ENCODE peak calls at places on chromosomes 6 and 20, in four cellular contexts. One of them, this sample, is unnamed.

GRCh38 chr6:79946242-79946641 is 1.1 kb downstream of the ELOVL4 start:
- DNase-seq in cardiac muscle cell: peak; percentile 63
- DNase-seq in OCI-LY7: peak; percentile 1
- DNase-seq in brain microvascular endothelial cell: peak; percentile 5
- DNase-seq in this sample: peak; percentile 47

GRCh38 chr6:24959333-24959732 is 23.6 kb upstream of the RIPOR2 start:
- DNase-seq in cardiac muscle cell: no peak
- DNase-seq in OCI-LY7: no peak
- DNase-seq in brain microvascular endothelial cell: no peak
- DNase-seq in this sample: no peak

GRCh38 chr20:33659341-33660034 is 2.6 kb upstream of the C20orf144 start:
- DNase-seq in cardiac muscle cell: no peak
- DNase-seq in OCI-LY7: no peak
- DNase-seq in brain microvascular endothelial cell: no peak
- DNase-seq in this sample: no peak

GRCh38 chr6:169886631-169887227 is 135.3 kb downstream of the ERMARD start:
- DNase-seq in cardiac muscle cell: no peak
- DNase-seq in OCI-LY7: no peak
- DNase-seq in brain microvascular endothelial cell: no peak
- DNase-seq in this sample: no peak

GRCh38 chr6:95294047-95294446 is 283.3 kb upstream of the MANEA start:
- DNase-seq in cardiac muscle cell: no peak
- DNase-seq in OCI-LY7: no peak
- DNase-seq in brain microvascular endothelial cell: no peak
- DNase-seq in this sample: no peak

GRCh38 chr6:26268659-26269402 is 96.2 kb upstream of the BTN3A2 start:
- DNase-seq in cardiac muscle cell: no peak
- DNase-seq in OCI-LY7: peak; percentile 45
- DNase-seq in brain microvascular endothelial cell: no peak
- DNase-seq in this sample: no peak

GRCh38 chr6:28537509-28538140 is 11.9 kb downstream of the GPX5 start:
- DNase-seq in cardiac muscle cell: no peak
- DNase-seq in OCI-LY7: no peak
- DNase-seq in brain microvascular endothelial cell: peak; percentile 57
- DNase-seq in this sample: no peak

GRCh38 chr20:15654208-15654649 is 919.0 kb downstream of the KIF16B start:
- DNase-seq in cardiac muscle cell: peak; percentile 75
- DNase-seq in OCI-LY7: peak; percentile 62
- DNase-seq in brain microvascular endothelial cell: peak; percentile 49
- DNase-seq in this sample: no peak

GRCh38 chr20:12528591-12529041 is 480.2 kb upstream of the SPTLC3 start:
- DNase-seq in cardiac muscle cell: no peak
- DNase-seq in OCI-LY7: no peak
- DNase-seq in brain microvascular endothelial cell: no peak
- DNase-seq in this sample: no peak

GRCh38 chr6:45054610-45055009 is 273.5 kb upstream of the RUNX2 start:
- DNase-seq in cardiac muscle cell: no peak
- DNase-seq in OCI-LY7: no peak
- DNase-seq in brain microvascular endothelial cell: peak; percentile 42
- DNase-seq in this sample: no peak

GRCh38 chr6:133244502-133244901 is 3.3 kb downstream of the EYA4 start:
- DNase-seq in cardiac muscle cell: no peak
- DNase-seq in OCI-LY7: no peak
- DNase-seq in brain microvascular endothelial cell: no peak
- DNase-seq in this sample: no peak

GRCh38 chr6:167109661-167110060 is 13.2 kb upstream of the CCR6 start:
- DNase-seq in cardiac muscle cell: no peak
- DNase-seq in OCI-LY7: no peak
- DNase-seq in brain microvascular endothelial cell: no peak
- DNase-seq in this sample: no peak

GRCh38 chr6:44672086-44672485 is 284.6 kb downstream of the CDC5L start:
- DNase-seq in cardiac muscle cell: no peak
- DNase-seq in OCI-LY7: no peak
- DNase-seq in brain microvascular endothelial cell: no peak
- DNase-seq in this sample: no peak

GRCh38 chr6:138863331-138863730 is 67.4 kb downstream of the ECT2L start:
- DNase-seq in cardiac muscle cell: peak; percentile 27
- DNase-seq in OCI-LY7: no peak
- DNase-seq in brain microvascular endothelial cell: no peak
- DNase-seq in this sample: no peak

GRCh38 chr6:12111271-12111670 is 99.2 kb downstream of the HIVEP1 start:
- DNase-seq in cardiac muscle cell: no peak
- DNase-seq in OCI-LY7: no peak
- DNase-seq in brain microvascular endothelial cell: no peak
- DNase-seq in this sample: no peak

GRCh38 chr20:36604952-36605308 is 649 bp upstream of the RAB5IF start:
- DNase-seq in cardiac muscle cell: no peak
- DNase-seq in OCI-LY7: peak; percentile 92
- DNase-seq in brain microvascular endothelial cell: no peak
- DNase-seq in this sample: peak; percentile 60

GRCh38 chr6:111551521-111552231 is 54.0 kb downstream of the TRAF3IP2 start:
- DNase-seq in cardiac muscle cell: peak; percentile 44
- DNase-seq in OCI-LY7: no peak
- DNase-seq in brain microvascular endothelial cell: no peak
- DNase-seq in this sample: no peak

GRCh38 chr6:5478380-5478779 is 217.1 kb downstream of the FARS2 start:
- DNase-seq in cardiac muscle cell: no peak
- DNase-seq in OCI-LY7: no peak
- DNase-seq in brain microvascular endothelial cell: no peak
- DNase-seq in this sample: no peak

GRCh38 chr6:129490551-129491245 is 219.3 kb downstream of the ARHGAP18 start:
- DNase-seq in cardiac muscle cell: no peak
- DNase-seq in OCI-LY7: peak; percentile 29
- DNase-seq in brain microvascular endothelial cell: peak; percentile 95
- DNase-seq in this sample: peak; percentile 46

GRCh38 chr6:958531-958930 is 265.6 kb upstream of the EXOC2 start:
- DNase-seq in cardiac muscle cell: no peak
- DNase-seq in OCI-LY7: no peak
- DNase-seq in brain microvascular endothelial cell: peak; percentile 74
- DNase-seq in this sample: no peak

GRCh38 chr6:16909599-16910360 is 148.5 kb upstream of the ATXN1 start:
- DNase-seq in cardiac muscle cell: no peak
- DNase-seq in OCI-LY7: no peak
- DNase-seq in brain microvascular endothelial cell: peak; percentile 86
- DNase-seq in this sample: no peak

GRCh38 chr6:169240591-169241390 is 12.9 kb downstream of the THBS2 start:
- DNase-seq in cardiac muscle cell: no peak
- DNase-seq in OCI-LY7: no peak
- DNase-seq in brain microvascular endothelial cell: no peak
- DNase-seq in this sample: no peak

GRCh38 chr20:51462566-51463276 is 79.8 kb downstream of the NFATC2 start:
- DNase-seq in cardiac muscle cell: no peak
- DNase-seq in OCI-LY7: no peak
- DNase-seq in brain microvascular endothelial cell: peak; percentile 62
- DNase-seq in this sample: no peak

GRCh38 chr6:26104457-26105108 is 17.4 kb downstream of the HFE start:
- DNase-seq in cardiac muscle cell: no peak
- DNase-seq in OCI-LY7: peak; percentile 88
- DNase-seq in brain microvascular endothelial cell: no peak
- DNase-seq in this sample: no peak

GRCh38 chr20:11229772-11230171 is 556.0 kb upstream of the JAG1 start:
- DNase-seq in cardiac muscle cell: peak; percentile 46
- DNase-seq in OCI-LY7: no peak
- DNase-seq in brain microvascular endothelial cell: peak; percentile 99
- DNase-seq in this sample: no peak

GRCh38 chr20:21179796-21180195 is 53.9 kb downstream of the KIZ start:
- DNase-seq in cardiac muscle cell: no peak
- DNase-seq in OCI-LY7: no peak
- DNase-seq in brain microvascular endothelial cell: no peak
- DNase-seq in this sample: no peak

GRCh38 chr6:108565893-108566292 is 5.2 kb downstream of the FOXO3 start:
- DNase-seq in cardiac muscle cell: no peak
- DNase-seq in OCI-LY7: peak; percentile 76
- DNase-seq in brain microvascular endothelial cell: no peak
- DNase-seq in this sample: no peak

GRCh38 chr6:33610057-33610456 is 11.1 kb upstream of the ITPR3 start:
- DNase-seq in cardiac muscle cell: no peak
- DNase-seq in OCI-LY7: no peak
- DNase-seq in brain microvascular endothelial cell: no peak
- DNase-seq in this sample: no peak

DNA sequence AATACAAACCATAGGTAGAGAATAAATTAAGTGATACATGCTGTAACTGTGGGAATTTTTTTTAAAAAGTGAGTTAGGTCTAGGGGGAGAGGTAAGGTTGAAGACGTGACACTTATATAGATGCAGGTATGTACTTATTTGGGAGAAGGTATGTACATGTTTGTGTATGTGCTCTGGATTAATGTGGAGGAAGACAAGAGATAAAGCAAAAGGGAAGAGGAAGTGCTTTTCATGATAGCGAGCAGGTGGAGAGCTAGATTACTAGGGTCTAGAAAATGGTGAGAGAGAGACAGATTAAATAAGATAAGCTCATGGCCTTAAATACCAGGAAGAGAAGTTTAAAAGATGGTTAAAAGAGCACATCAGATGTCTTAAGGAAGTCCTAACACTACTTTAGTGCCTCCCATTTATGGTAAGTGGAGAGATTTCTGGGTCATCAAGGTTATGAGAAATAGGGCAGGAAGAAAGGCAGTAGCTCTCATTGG is 92.5 kb downstream of the MAN1A1 start:
- DNase-seq in cardiac muscle cell: no peak
- DNase-seq in OCI-LY7: no peak
- DNase-seq in brain microvascular endothelial cell: no peak
- DNase-seq in this sample: no peak
- H3K27ac ChIP-seq in cardiac muscle cell: no peak overlapping the region
- H3K27ac ChIP-seq in OCI-LY7: no peak overlapping the region
- H3K27ac ChIP-seq in brain microvascular endothelial cell: no peak overlapping the region
- H3K27ac ChIP-seq in this sample: no peak overlapping the region

GRCh38 chr6:130760006-130760405 is 67.2 kb upstream of the SMLR1 start:
- DNase-seq in cardiac muscle cell: peak; percentile 7
- DNase-seq in OCI-LY7: peak; percentile 3
- DNase-seq in brain microvascular endothelial cell: peak; percentile 47
- DNase-seq in this sample: no peak
- TF ChIP-seq CTCF in cardiac muscle cell: peak; percentile 69
- TF ChIP-seq CTCF in OCI-LY7: peak; percentile 77
- TF ChIP-seq CTCF in brain microvascular endothelial cell: peak; percentile 88
- TF ChIP-seq CTCF in this sample: no peak

DNA sequence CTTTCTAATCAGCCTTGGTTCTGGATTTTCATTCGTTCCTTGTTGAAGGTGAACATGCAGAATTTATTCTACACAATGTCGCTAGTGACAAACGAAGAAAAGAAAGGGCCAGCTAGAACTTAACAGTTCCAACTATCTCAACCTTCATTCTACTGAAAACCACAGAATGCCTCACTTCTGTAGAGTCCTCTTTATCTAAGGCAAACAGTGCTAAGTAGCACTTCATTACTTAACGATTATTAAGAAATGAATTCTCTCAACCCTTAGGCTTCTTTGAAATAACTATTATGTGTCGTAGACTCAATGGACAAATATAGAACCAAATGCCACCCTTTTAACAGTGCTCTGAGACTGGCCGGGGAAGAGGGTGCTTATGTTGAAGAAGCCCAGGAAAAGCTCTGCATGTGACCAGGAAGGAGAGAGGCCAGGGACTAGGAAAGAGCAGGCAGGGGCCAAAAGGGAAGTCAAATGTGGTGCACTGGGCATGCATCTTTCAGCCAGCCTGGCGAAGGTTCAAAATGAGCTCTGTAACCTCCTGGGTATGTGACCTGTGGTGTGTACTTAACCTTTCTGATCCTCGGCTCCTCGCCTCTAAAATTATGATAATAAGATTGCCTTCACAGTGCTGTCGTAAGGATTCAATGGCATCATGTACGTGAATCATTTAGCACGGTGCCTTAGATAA is 55.4 kb upstream of the BMP2 start:
- DNase-seq in cardiac muscle cell: no peak
- DNase-seq in OCI-LY7: no peak
- DNase-seq in brain microvascular endothelial cell: no peak
- DNase-seq in this sample: no peak
- H3K27ac ChIP-seq in cardiac muscle cell: no peak overlapping the region
- H3K27ac ChIP-seq in OCI-LY7: no peak overlapping the region
- H3K27ac ChIP-seq in brain microvascular endothelial cell: no peak overlapping the region
- H3K27ac ChIP-seq in this sample: no peak overlapping the region

GRCh38 chr20:1209447-1210387 is 6.5 kb downstream of the C20orf202 start:
- DNase-seq in cardiac muscle cell: no peak
- DNase-seq in OCI-LY7: no peak
- DNase-seq in brain microvascular endothelial cell: no peak
- DNase-seq in this sample: no peak
- TF ChIP-seq CTCF in cardiac muscle cell: peak; percentile 29
- TF ChIP-seq CTCF in OCI-LY7: peak; percentile 23
- TF ChIP-seq CTCF in brain microvascular endothelial cell: peak; percentile 65
- TF ChIP-seq CTCF in this sample: no peak

This sample was measured in CD8-positive, alpha-beta T cell.